ENCODE peak calls at places on chromosomes 13 and 19, in four cellular contexts. T is body of pancreas, D is left ventricle myocardium inferior, R is progenitor cell of endocrine pancreas. N is an unnamed sample.

GRCh38 chr13:51229731-51230130 is 7.5 kb downstream of the FAM124A start:
- DNase-seq in T (no peak), D (no peak), R (no peak), N (no peak)

GRCh38 chr19:1073956-1074511 is 7.1 kb downstream of the ARHGAP45 start:
- DNase-seq in T (no peak), D (no peak), R (no peak), N (no peak)

GRCh38 chr13:72875233-72875632 is 93.3 kb downstream of the PIBF1 start:
- DNase-seq in T (no peak), D (no peak), R (no peak), N (peak)

GRCh38 chr19:51552996-51553725 is 17.9 kb upstream of the ZNF175 start:
- DNase-seq in T (peak), D (peak), R (peak), N (peak)

GRCh38 chr19:10431943-10432735 is 11.8 kb downstream of the PDE4A start:
- DNase-seq in T (peak), D (peak), R (no peak), N (no peak)

GRCh38 chr13:113122571-113123225 is at the start of gene F10:
- DNase-seq in T (peak), D (peak), R (peak), N (peak)

GRCh38 chr13:102774210-102774560 is 599 bp upstream of the TEX30 start:
- DNase-seq in T (no peak), D (no peak), R (no peak), N (no peak)

GRCh38 chr13:60584976-60585375 is 188.0 kb downstream of the TDRD3 start:
- DNase-seq in T (no peak), D (no peak), R (no peak), N (peak)

GRCh38 chr13:58869566-58869965 is 1238.0 kb downstream of the PCDH17 start:
- DNase-seq in T (no peak), D (no peak), R (no peak), N (no peak)

GRCh38 chr13:98581971-98582702 is 5.2 kb upstream of the STK24 start:
- DNase-seq in T (no peak), D (no peak), R (no peak), N (peak)

GRCh38 chr13:28318418-28318995 is 176.4 kb downstream of the FLT1 start:
- DNase-seq in T (no peak), D (no peak), R (no peak), N (no peak)

GRCh38 chr13:93304868-93305613 is 78.4 kb downstream of the GPC6 start:
- DNase-seq in T (no peak), D (no peak), R (no peak), N (no peak)

GRCh38 chr19:39941151-39941550 is 6.7 kb upstream of the FCGBP start:
- DNase-seq in T (no peak), D (no peak), R (no peak), N (no peak)

GRCh38 chr13:35838356-35838755 is 292.8 kb downstream of the DCLK1 start:
- DNase-seq in T (no peak), D (no peak), R (no peak), N (peak)

GRCh38 chr19:4139614-4140236 is 13.7 kb upstream of the CREB3L3 start:
- DNase-seq in T (peak), D (peak), R (peak), N (peak)

GRCh38 chr13:38685974-38686571 is 804 bp upstream of the FREM2 start:
- DNase-seq in T (peak), D (no peak), R (peak), N (peak)

GRCh38 chr19:30135358-30135757 is 193.3 kb downstream of the URI1 start:
- DNase-seq in T (no peak), D (no peak), R (no peak), N (no peak)

GRCh38 chr13:23986619-23987018 is 89.3 kb upstream of the C1QTNF9B start:
- DNase-seq in T (no peak), D (no peak), R (no peak), N (peak)

GRCh38 chr19:49593233-49594113 is 2.5 kb downstream of the PRR12 start:
- DNase-seq in T (peak), D (peak), R (peak), N (peak)

GRCh38 chr13:102642029-102642428 is 45.2 kb downstream of the TPP2 start:
- DNase-seq in T (no peak), D (no peak), R (no peak), N (no peak)

GRCh38 chr13:107441279-107441678 is 774.1 kb downstream of the LIG4 start:
- DNase-seq in T (no peak), D (no peak), R (no peak), N (peak)

GRCh38 chr13:109243311-109243951 is 543.0 kb downstream of the IRS2 start:
- DNase-seq in T (peak), D (no peak), R (no peak), N (peak)

GRCh38 chr13:75934889-75935288 is 298.8 kb downstream of the LMO7 start:
- DNase-seq in T (no peak), D (no peak), R (no peak), N (peak)

GRCh38 chr19:40775632-40776022 is 306 bp downstream of the MIA start:
- DNase-seq in T (no peak), D (no peak), R (no peak), N (no peak)

GRCh38 chr13:74114202-74114601 is 20.0 kb downstream of the KLF12 start:
- DNase-seq in T (no peak), D (no peak), R (no peak), N (peak)

GRCh38 chr13:106464076-106464475 is 71.4 kb downstream of the EFNB2 start:
- DNase-seq in T (no peak), D (no peak), R (no peak), N (no peak)

GRCh38 chr13:27170521-27171243 is 929 bp downstream of the USP12 start:
- DNase-seq in T (peak), D (peak), R (peak), N (no peak)

GRCh38 chr13:27170221-27170520 is 1.4 kb downstream of the USP12 start:
- DNase-seq in T (no peak), D (no peak), R (no peak), N (peak)

GRCh38 chr13:27172495-27172842 is 858 bp upstream of the USP12 start:
- DNase-seq in T (peak), D (no peak), R (no peak), N (no peak)

GRCh38 chr13:27171244-27171829 is at the start of gene USP12:
- DNase-seq in T (peak), D (peak), R (peak), N (peak)

DNA sequence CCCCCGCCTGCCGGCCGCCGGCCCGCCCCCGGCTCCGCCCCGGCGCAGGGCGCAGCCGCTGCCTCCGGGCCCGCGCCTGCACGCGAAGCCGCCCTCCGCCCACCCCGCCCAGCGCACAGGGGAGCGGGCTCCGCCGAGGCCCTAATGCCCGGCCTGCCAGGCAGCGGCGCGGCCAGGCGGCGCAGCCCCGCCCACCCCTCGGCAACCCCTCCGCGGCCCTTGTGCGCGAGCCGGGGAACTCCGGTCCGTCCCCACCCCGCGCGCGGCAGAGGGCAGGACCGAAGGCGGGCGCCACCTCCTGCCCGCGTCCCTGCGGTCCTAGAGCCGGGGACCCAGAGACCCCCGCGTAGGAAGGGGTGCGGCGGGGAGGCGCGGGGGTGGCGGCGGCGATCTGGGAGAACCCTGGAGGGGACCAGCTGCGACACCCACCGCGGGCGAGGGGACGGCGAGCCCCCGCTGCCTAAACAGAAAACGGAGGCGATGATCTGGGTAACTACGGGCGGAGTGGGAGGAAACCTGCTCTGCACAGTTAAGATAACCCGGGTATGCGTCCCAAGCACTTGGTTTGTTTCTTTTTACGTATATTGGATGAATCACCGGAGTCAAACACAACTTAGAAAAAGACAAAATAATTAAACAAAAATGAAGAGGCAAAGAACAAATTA is 351 bp upstream of the USP12 start:
- DNase-seq in T (peak), D (peak), R (peak), N (peak)
- TF ChIP-seq CTCF in T (no peak), D (peak), R (peak), N (no peak)

GRCh38 chr19:33176670-33177416 is 17.3 kb upstream of the LRP3 start:
- DNase-seq in T (peak), D (peak), R (peak), N (peak)
- TF ChIP-seq CTCF in T (no peak), D (peak), R (peak), N (no peak)

GRCh38 chr13:78131811-78132210 is 213.2 kb upstream of the EDNRB start:
- DNase-seq in T (no peak), D (no peak), R (no peak), N (peak)
- TF ChIP-seq CTCF in T (no peak), D (no peak), R (peak), N (peak)

GRCh38 chr13:37679043-37679442 is 80.5 kb upstream of the POSTN start:
- DNase-seq in T (no peak), D (no peak), R (no peak), N (no peak)
- TF ChIP-seq CTCF in T (no peak), D (no peak), R (peak), N (peak)

DNA sequence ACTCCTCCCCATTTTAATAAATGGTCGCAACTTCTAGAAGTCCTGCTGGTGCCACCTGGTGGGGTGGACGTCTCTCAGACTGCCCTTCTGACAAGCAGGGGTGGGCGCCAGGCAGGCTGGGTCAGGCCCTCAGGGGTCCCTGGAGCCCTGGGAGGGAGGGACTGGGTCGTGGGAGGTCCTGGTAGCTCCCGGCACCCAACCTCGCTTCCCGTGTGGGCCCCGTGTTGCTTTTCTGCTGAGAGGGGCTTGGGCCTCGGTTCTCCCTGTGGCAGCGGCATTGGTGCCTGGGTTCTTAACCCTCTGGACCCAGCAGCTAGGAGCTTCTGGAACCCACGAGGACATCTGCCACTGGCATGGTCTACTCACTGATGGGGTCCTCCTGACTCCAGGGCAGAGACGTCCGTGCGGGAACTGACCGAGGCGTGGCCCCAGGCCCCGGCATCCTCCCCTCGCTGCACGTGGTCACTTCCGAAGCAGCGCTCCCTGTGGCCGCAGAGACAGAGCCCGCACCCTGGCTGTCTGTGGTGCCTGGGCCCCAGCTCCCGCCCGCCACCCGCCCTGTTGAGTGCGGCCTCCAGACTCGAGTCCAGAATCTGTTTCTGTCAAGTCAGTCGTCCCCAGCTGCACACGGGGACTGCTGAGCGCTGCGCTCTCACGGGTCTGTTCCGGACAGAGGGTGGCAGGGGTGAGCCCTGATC is 6.0 kb upstream of the TMPRSS9 start:
- DNase-seq in T (no peak), D (no peak), R (no peak), N (no peak)
- TF ChIP-seq CTCF in T (no peak), D (no peak), R (no peak), N (no peak)

GRCh38 chr19:17511724-17512573 is 500 bp downstream of the PGLS start:
- DNase-seq in T (peak), D (peak), R (peak), N (peak)
- TF ChIP-seq CTCF in T (peak), D (peak), R (no peak), N (peak)

N was measured in fibroblast of mammary gland.